ENCODE peak calls at places on chromosomes 16 and 17, in eight cellular contexts. T is HEK293T; M is lower lobe of right lung; D is SW480; V is T-helper 1 cell; O is activated CD8-positive, alpha-beta T cell treated with anti-CD3 and anti-CD28 coated beads, Interleukin-2, amount 10 ng/mL, durations not matched to agents 7 days and 5 days; C is T-cell; N is A172. B is an unnamed sample.

GRCh38 chr17:82007495-82008257 is 15.0 kb downstream of the CENPX start:
- DNase-seq in T (no peak), M (no peak), D (no peak), V (no peak), O (no peak), C (no peak), N (peak; percentile 69), B (no peak)

GRCh38 chr16:30949655-30950515 is 1.0 kb downstream of the ORAI3 start:
- DNase-seq in T (no peak), M (peak; percentile 86), D (peak; percentile 78), V (no peak), O (peak; percentile 75), C (no peak), N (peak; percentile 98), B (peak; percentile 64)

GRCh38 chr17:47721725-47722124 is 11.3 kb upstream of the TBX21 start:
- DNase-seq in T (no peak), M (no peak), D (no peak), V (no peak), O (no peak), C (no peak), N (no peak), B (no peak)

GRCh38 chr16:22369221-22369811 is 5.1 kb downstream of the CDR2 start:
- DNase-seq in T (no peak), M (no peak), D (no peak), V (no peak), O (no peak), C (no peak), N (peak; percentile 47), B (peak; percentile 24)

GRCh38 chr17:69170377-69170776 is 28.7 kb upstream of the ABCA6 start:
- DNase-seq in T (no peak), M (no peak), D (no peak), V (no peak), O (no peak), C (no peak), N (no peak), B (no peak)

GRCh38 chr16:19295393-19295792 is 9.9 kb downstream of the CLEC19A start:
- DNase-seq in T (no peak), M (no peak), D (no peak), V (no peak), O (no peak), C (no peak), N (no peak), B (no peak)

GRCh38 chr16:62576636-62577035 is 540.4 kb upstream of the CDH8 start:
- DNase-seq in T (no peak), M (no peak), D (no peak), V (no peak), O (no peak), C (no peak), N (no peak), B (no peak)

GRCh38 chr16:86751081-86752030 is 173.0 kb downstream of the FOXL1 start:
- DNase-seq in T (no peak), M (no peak), D (peak; percentile 51), V (no peak), O (no peak), C (no peak), N (peak; percentile 90), B (no peak)

GRCh38 chr16:75267631-75268264 is 16.3 kb upstream of the BCAR1 start:
- DNase-seq in T (no peak), M (peak; percentile 73), D (peak; percentile 87), V (no peak), O (no peak), C (no peak), N (peak; percentile 91), B (peak; percentile 76)

GRCh38 chr16:72241930-72242329 is 70.0 kb upstream of the PMFBP1 start:
- DNase-seq in T (peak; percentile 63), M (no peak), D (peak; percentile 48), V (no peak), O (peak; percentile 32), C (no peak), N (peak; percentile 58), B (peak; percentile 44)

GRCh38 chr17:15279011-15279477 is 13.9 kb upstream of the PMP22 start:
- DNase-seq in T (no peak), M (no peak), D (no peak), V (no peak), O (no peak), C (no peak), N (peak; percentile 88), B (no peak)

GRCh38 chr16:75264999-75265910 is 13.8 kb upstream of the BCAR1 start:
- DNase-seq in T (peak; percentile 41), M (peak; percentile 63), D (no peak), V (no peak), O (no peak), C (no peak), N (no peak), B (no peak)

GRCh38 chr17:50371526-50371925 is 1.5 kb downstream of the MRPL27 start:
- DNase-seq in T (no peak), M (no peak), D (no peak), V (no peak), O (no peak), C (no peak), N (no peak), B (no peak)

GRCh38 chr17:73210002-73210678 is 17.3 kb downstream of the COG1 start:
- DNase-seq in T (peak; percentile 60), M (no peak), D (no peak), V (no peak), O (no peak), C (no peak), N (no peak), B (no peak)

GRCh38 chr17:15076991-15077663 is 188.0 kb downstream of the PMP22 start:
- DNase-seq in T (no peak), M (no peak), D (no peak), V (no peak), O (no peak), C (no peak), N (no peak), B (no peak)

GRCh38 chr16:3008749-3009088 is 4.0 kb upstream of the CLDN9 start:
- DNase-seq in T (no peak), M (no peak), D (no peak), V (no peak), O (no peak), C (no peak), N (no peak), B (no peak)